ENCODE peak calls at places on chromosomes 5 and 9, in five cellular contexts. A is K562, Z is HepG2, V is SK-N-SH, X is GM12878. Y is an unnamed sample.
A peak's percentile ranks its signal among the peaks of the same experiment; 100 is the strongest.

GRCh38 chr5:76544268-76544926 is 78.8 kb downstream of the F2RL2 start:
- DNase-seq in Z (peak; percentile 70), A (peak; percentile 26), V (peak; percentile 69), X (peak; percentile 25), Y (peak; percentile 31)

GRCh38 chr9:96158909-96159575 is 142.9 kb downstream of the HSD17B3 start:
- DNase-seq in X (no peak), A (no peak), Z (no peak), V (no peak), Y (no peak)

GRCh38 chr5:37005252-37005651 is 128.7 kb downstream of the NIPBL start:
- DNase-seq in X (no peak), V (no peak), A (no peak), Z (no peak), Y (no peak)

GRCh38 chr5:113325054-113325453 is 109.7 kb downstream of the TSSK1B start:
- DNase-seq in X (no peak), A (no peak), Z (no peak), V (no peak), Y (no peak)

GRCh38 chr5:654071-654778 is 38.9 kb downstream of the TPPP start:
- DNase-seq in X (no peak), Z (no peak), A (no peak), V (no peak), Y (no peak)

GRCh38 chr9:127225747-127226646 is 38.6 kb upstream of the GARNL3 start:
- DNase-seq in V (no peak), X (no peak), Z (no peak), A (no peak), Y (no peak)

GRCh38 chr5:154543380-154543779 is 65.4 kb upstream of the HAND1 start:
- DNase-seq in A (no peak), Z (no peak), V (no peak), X (no peak), Y (no peak)

GRCh38 chr5:1374030-1374679 is 29.3 kb upstream of the CLPTM1L start:
- DNase-seq in V (no peak), X (no peak), A (no peak), Z (no peak), Y (no peak)

GRCh38 chr5:9617191-9617590 is 13.0 kb downstream of the TAS2R1 start:
- DNase-seq in V (no peak), Z (no peak), A (no peak), X (no peak), Y (no peak)

GRCh38 chr9:75063556-75064305 is 24.2 kb downstream of the NMRK1 start:
- DNase-seq in V (no peak), Z (no peak), X (no peak), A (no peak), Y (no peak)

GRCh38 chr5:132073231-132074013 is at the start of gene CSF2:
- DNase-seq in Z (peak; percentile 45), V (no peak), X (no peak), A (no peak), Y (no peak)

GRCh38 chr9:137087409-137087925 is 682 bp downstream of the MAN1B1 start:
- DNase-seq in Z (no peak), V (peak; percentile 67), X (no peak), A (no peak), Y (no peak)

GRCh38 chr9:81035601-81036000 is 653.7 kb downstream of the TLE1 start:
- DNase-seq in Z (no peak), V (no peak), A (no peak), X (no peak), Y (no peak)

GRCh38 chr5:1174122-1174936 is 27.1 kb upstream of the SLC6A19 start:
- DNase-seq in Z (peak; percentile 88), X (no peak), A (peak; percentile 78), V (peak; percentile 82), Y (peak; percentile 81)

GRCh38 chr5:75303419-75303818 is 33.6 kb upstream of the HMGCR start:
- DNase-seq in X (no peak), Z (no peak), A (no peak), V (peak; percentile 26), Y (no peak)

GRCh38 chr9:134245179-134245578 is 80.8 kb upstream of the RNU6ATAC start:
- DNase-seq in Z (no peak), A (no peak), X (no peak), V (no peak), Y (no peak)

GRCh38 chr9:38263534-38263933 is 129.0 kb upstream of the ALDH1B1 start:
- DNase-seq in X (no peak), Z (peak; percentile 7), A (no peak), V (no peak), Y (peak; percentile 7)

GRCh38 chr9:27117489-27118135 is 8.6 kb downstream of the TEK start:
- DNase-seq in A (no peak), X (no peak), Z (peak; percentile 49), V (no peak), Y (no peak)

GRCh38 chr5:157463621-157464407 is 3.8 kb downstream of the NIPAL4 start:
- DNase-seq in Z (no peak), A (no peak), X (no peak), V (no peak), Y (peak; percentile 50)

GRCh38 chr5:55578771-55579170 is 44.0 kb upstream of the PLPP1 start:
- DNase-seq in X (no peak), Z (no peak), V (no peak), A (no peak), Y (no peak)

GRCh38 chr9:101738566-101739183 is at the start of gene GRIN3A:
- DNase-seq in A (peak; percentile 10), Z (no peak), V (peak; percentile 39), X (no peak), Y (no peak)

GRCh38 chr5:11617080-11617479 is 287.2 kb downstream of the CTNND2 start:
- DNase-seq in X (no peak), A (no peak), Z (no peak), V (no peak), Y (no peak)

GRCh38 chr5:54518146-54519082 is 855 bp downstream of the SNX18 start:
- DNase-seq in X (no peak), Z (no peak), V (peak; percentile 82), A (peak; percentile 53), Y (no peak)

GRCh38 chr5:150490754-150491153 is 17.2 kb upstream of the NDST1 start:
- DNase-seq in X (no peak), V (no peak), Z (no peak), A (no peak), Y (no peak)

GRCh38 chr5:153496835-153497234 is 6.4 kb downstream of the GRIA1 start:
- DNase-seq in X (no peak), V (peak; percentile 35), A (peak; percentile 19), Z (no peak), Y (peak; percentile 13)

GRCh38 chr9:134562146-134562753 is 79.4 kb upstream of the COL5A1 start:
- DNase-seq in X (no peak), A (no peak), V (no peak), Z (no peak), Y (no peak)

GRCh38 chr5:14190194-14191164 is 47.3 kb downstream of the TRIO start:
- DNase-seq in X (no peak), A (no peak), V (no peak), Z (no peak), Y (peak; percentile 73)

GRCh38 chr5:30802961-30803705 is 390.4 kb upstream of the CDH6 start:
- DNase-seq in Z (no peak), A (no peak), V (no peak), X (no peak), Y (no peak)

GRCh38 chr9:81772144-81772543 is 82.8 kb upstream of the TLE1 start:
- DNase-seq in Z (no peak), A (no peak), V (no peak), X (no peak), Y (no peak)

GRCh38 chr5:151952233-151952632 is 27.6 kb upstream of the GLRA1 start:
- DNase-seq in V (no peak), Z (no peak), A (no peak), X (no peak), Y (no peak)

GRCh38 chr5:107772418-107773310 is 101.9 kb upstream of the EFNA5 start:
- DNase-seq in A (no peak), X (no peak), Z (no peak), V (peak; percentile 1), Y (no peak)

GRCh38 chr5:163914911-163915310 is 409.5 kb downstream of the MAT2B start:
- DNase-seq in Z (no peak), X (peak; percentile 27), V (no peak), A (no peak), Y (no peak)

GRCh38 chr5:163915481-163915961 is 410.1 kb downstream of the MAT2B start:
- DNase-seq in Z (peak; percentile 27), X (peak; percentile 62), V (no peak), A (no peak), Y (no peak)

GRCh38 chr5:163917741-163918140 is 412.3 kb downstream of the MAT2B start:
- DNase-seq in X (no peak), Z (no peak), A (no peak), V (no peak), Y (no peak)

GRCh38 chr5:163916856-163917255 is 411.4 kb downstream of the MAT2B start:
- DNase-seq in Z (no peak), V (no peak), X (no peak), A (no peak), Y (no peak)

GRCh38 chr5:163916376-163916775 is 411.0 kb downstream of the MAT2B start:
- DNase-seq in X (peak; percentile 73), Z (no peak), V (no peak), A (no peak), Y (no peak)
- TF ChIP-seq JUND in X (no peak), Z (no peak), V (no peak), A (no peak), Y (no peak)

GRCh38 chr5:137782055-137782454 is 27.9 kb upstream of the HNRNPA0 start:
- DNase-seq in X (no peak), V (no peak), A (no peak), Z (no peak), Y (no peak)

DNA sequence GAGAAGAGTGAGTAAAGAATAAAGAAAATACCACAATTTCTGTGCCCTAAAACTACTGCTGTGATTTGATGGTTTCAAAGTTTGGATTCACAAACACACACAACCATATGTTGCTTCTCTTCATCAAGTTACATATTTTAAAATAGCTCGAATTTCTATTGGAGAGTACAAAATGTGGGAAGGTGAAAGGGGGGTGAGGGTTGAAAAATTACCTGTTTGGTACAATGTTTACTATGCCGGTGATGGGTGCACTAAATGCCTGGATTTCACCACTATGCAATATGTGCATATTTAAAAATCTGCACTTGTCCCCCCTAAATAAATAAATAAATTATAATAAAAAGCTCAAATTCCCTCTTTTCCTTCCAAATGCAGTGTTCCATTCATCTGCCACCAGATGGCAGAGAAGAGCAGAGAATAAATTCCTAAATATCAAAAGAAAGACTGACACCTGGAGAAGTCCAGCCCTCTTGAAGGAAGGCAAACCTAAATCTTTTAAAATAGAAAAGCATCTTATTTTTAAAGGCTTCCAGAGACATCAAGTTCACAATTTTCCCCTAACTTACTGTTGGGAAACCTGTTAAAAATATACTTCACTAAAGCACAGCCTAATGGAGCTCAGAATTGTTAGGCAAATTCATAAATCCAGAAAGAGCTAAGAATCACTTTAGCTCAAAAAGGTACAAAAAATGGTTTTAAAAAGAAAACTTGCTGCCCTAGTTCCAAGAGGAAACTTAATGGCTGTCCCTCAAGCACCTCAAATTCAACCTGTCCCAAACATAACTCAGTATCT is 24.8 kb upstream of the HNRNPA0 start:
- DNase-seq in A (peak; percentile 28), Z (peak; percentile 27), V (peak; percentile 35), X (no peak), Y (peak; percentile 44)
- TF ChIP-seq ZBTB33 in A (no peak), Z (no peak), V (no peak), X (no peak), Y (no peak)

GRCh38 chr5:93571111-93571977 is 9.7 kb downstream of the NR2F1-AS1 start:
- DNase-seq in A (no peak), V (no peak), Z (no peak), X (no peak), Y (no peak)
- H3K4me3 ChIP-seq in A (no peak overlapping the region), V (no peak overlapping the region), Z (no peak overlapping the region), X (no peak overlapping the region), Y (no peak overlapping the region)

GRCh38 chr9:92769276-92769675 is 4.6 kb upstream of the BICD2 start:
- DNase-seq in Z (no peak), A (no peak), V (no peak), X (no peak), Y (no peak)
- TF ChIP-seq JUND in Z (no peak), A (no peak), V (no peak), X (no peak), Y (no peak)